ENCODE peak calls at places on chromosome 20, in eight cellular contexts. W is breast epithelium, Q is spleen, E is SK-N-SH, S is Panc1, P is transverse colon, Y is HCT116, X is upper lobe of left lung. C is an unnamed sample.
A peak's percentile ranks its signal among the peaks of the same experiment; 100 is the strongest.

GRCh38 chr20:4546786-4547185 is 174.9 kb upstream of the PRND start:
- DNase-seq in S (peak; percentile 20), W (no peak), E (no peak), Y (peak; percentile 65), X (no peak), P (no peak), Q (no peak), C (no peak)

GRCh38 chr20:37972256-37973058 is 60.8 kb downstream of the TTI1 start:
- DNase-seq in Q (no peak), Y (no peak), X (no peak), E (no peak), S (no peak), P (no peak), W (no peak), C (no peak)

GRCh38 chr20:48492188-48493070 is 335.4 kb downstream of the PREX1 start:
- DNase-seq in S (no peak), Q (no peak), W (no peak), Y (no peak), E (no peak), X (no peak), P (peak; percentile 2), C (no peak)

GRCh38 chr20:3046677-3047462 is 1.0 kb downstream of the MRPS26 start:
- DNase-seq in E (no peak), X (no peak), Q (no peak), W (no peak), P (no peak), S (no peak), Y (peak; percentile 34), C (peak; percentile 24)

GRCh38 chr20:32482251-32483220 is 102.6 kb downstream of the NOL4L start:
- DNase-seq in P (peak; percentile 57), E (peak; percentile 73), Q (peak; percentile 93), S (no peak), W (no peak), Y (no peak), X (peak; percentile 92), C (no peak)

GRCh38 chr20:58017970-58018530 is 210.4 kb downstream of the ANKRD60 start:
- DNase-seq in Y (no peak), S (no peak), X (no peak), P (no peak), W (no peak), E (no peak), Q (peak; percentile 56), C (no peak)

GRCh38 chr20:3811421-3812258 is 8.7 kb upstream of the AP5S1 start:
- DNase-seq in X (peak; percentile 97), Q (peak; percentile 96), W (peak; percentile 99), Y (peak; percentile 93), E (peak; percentile 93), P (peak; percentile 98), S (peak; percentile 92), C (peak; percentile 97)

GRCh38 chr20:5741089-5741488 is 9.1 kb upstream of the SHLD1 start:
- DNase-seq in E (no peak), Y (no peak), P (no peak), W (no peak), X (no peak), Q (no peak), S (no peak), C (no peak)

GRCh38 chr20:57666106-57666833 is 43.5 kb downstream of the PMEPA1 start:
- DNase-seq in S (no peak), Y (no peak), Q (peak; percentile 64), W (no peak), E (no peak), X (no peak), P (no peak), C (no peak)

GRCh38 chr20:46784450-46785127 is 75.1 kb downstream of the SLC2A10 start:
- DNase-seq in Y (no peak), W (no peak), P (no peak), S (no peak), X (no peak), Q (no peak), E (no peak), C (no peak)

GRCh38 chr20:59603727-59604608 is at the start of gene PHACTR3:
- DNase-seq in X (peak; percentile 67), Y (no peak), W (no peak), E (peak; percentile 94), Q (no peak), P (no peak), S (no peak), C (no peak)
- H3K4me3 ChIP-seq in X (peak within 1 kb of the TSS; percentile 20), Y (no peak within 1 kb of the TSS), W (peak within 1 kb of the TSS; percentile 62), E (no peak within 1 kb of the TSS), Q (no peak within 1 kb of the TSS), P (no peak within 1 kb of the TSS), S (no peak within 1 kb of the TSS), C (no peak within 1 kb of the TSS)

GRCh38 chr20:11591965-11592364 is 325.7 kb upstream of the BTBD3 start:
- DNase-seq in X (no peak), Y (no peak), Q (no peak), P (no peak), S (no peak), E (no peak), W (no peak), C (no peak)

GRCh38 chr20:11585752-11586352 is 331.8 kb upstream of the BTBD3 start:
- DNase-seq in E (no peak), X (no peak), W (no peak), S (no peak), Y (peak; percentile 23), Q (no peak), P (no peak), C (no peak)

DNA sequence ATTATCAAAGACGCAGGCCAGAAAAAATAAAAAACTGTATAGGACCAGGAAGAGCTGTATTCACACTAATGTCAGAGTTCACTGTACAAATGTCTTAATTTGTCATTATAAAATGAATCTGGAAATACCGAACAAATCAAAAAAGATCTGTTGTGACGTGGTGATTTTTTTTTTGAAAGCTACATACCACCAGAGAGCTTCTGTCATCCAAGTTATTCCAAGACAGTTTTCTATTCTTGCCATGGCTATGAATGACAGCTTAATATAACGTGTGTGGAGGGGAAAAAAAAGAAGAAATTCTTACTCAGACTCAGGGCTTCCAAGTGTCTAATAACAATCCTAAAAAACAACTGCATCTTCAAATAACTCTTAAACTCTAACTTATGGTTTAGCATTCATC is 328.8 kb upstream of the BTBD3 start:
- DNase-seq in Q (no peak), P (no peak), Y (no peak), X (no peak), E (no peak), S (no peak), W (no peak), C (no peak)
- TF ChIP-seq POLR2AphosphoS5 in Q (no peak), P (no peak), Y (no peak), X (no peak), E (no peak), S (no peak), W (no peak), C (no peak)

DNA sequence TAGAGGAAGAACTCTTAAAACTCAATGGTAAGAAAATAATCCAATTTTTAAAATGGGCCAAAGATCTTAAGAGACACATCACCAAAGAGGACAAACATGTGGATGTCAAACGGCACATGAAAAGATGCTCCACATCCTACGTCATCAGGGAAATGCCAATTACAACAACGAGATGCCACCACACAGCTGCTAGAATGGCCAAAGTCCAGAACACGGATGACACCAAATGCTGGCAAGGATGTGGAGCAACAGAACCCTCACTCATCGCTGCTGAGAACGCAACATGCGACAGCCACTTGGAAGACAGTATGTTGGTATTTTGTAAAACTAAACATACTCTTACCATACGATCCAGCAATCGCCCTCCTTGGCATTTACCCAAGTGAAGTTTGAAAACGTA is 132.8 kb upstream of the CDH4 start:
- DNase-seq in S (no peak), W (no peak), Q (no peak), P (no peak), E (no peak), X (no peak), Y (no peak), C (no peak)
- H3K27ac ChIP-seq in S (no peak overlapping the region), W (no peak overlapping the region), Q (no peak overlapping the region), P (no peak overlapping the region), E (no peak overlapping the region), X (no peak overlapping the region), Y (no peak overlapping the region), C (no peak overlapping the region)

DNA sequence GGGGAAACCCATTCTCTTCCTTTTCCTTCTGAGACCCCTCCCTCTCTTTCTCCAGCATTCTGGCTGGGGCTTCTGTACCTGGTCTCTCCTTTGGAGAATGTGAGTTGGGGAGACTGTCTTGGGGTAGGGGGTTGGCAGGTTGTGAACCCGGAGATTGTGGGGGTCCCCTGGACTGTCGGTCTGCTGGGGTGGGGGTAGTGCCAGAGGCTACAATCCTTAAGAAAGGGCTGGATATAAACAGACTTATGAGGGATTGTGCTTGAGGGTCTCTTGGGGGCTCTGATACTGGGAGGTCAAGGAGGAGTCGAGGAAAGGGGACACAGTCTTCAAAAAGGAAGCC is 2.4 kb downstream of the SPAG4 start:
- DNase-seq in E (no peak), P (no peak), S (no peak), W (no peak), Q (peak; percentile 54), Y (no peak), X (no peak), C (no peak)
- H3K4me3 ChIP-seq in E (peak overlapping the region; percentile 83), P (no peak overlapping the region), S (peak overlapping the region; percentile 81), W (peak overlapping the region; percentile 69), Q (peak overlapping the region; percentile 46), Y (peak overlapping the region; percentile 70), X (peak overlapping the region; percentile 64), C (no peak overlapping the region)

GRCh38 chr20:43681991-43682410 is 15.1 kb downstream of the MYBL2 start:
- DNase-seq in W (no peak), X (no peak), E (no peak), Y (no peak), S (no peak), P (peak; percentile 74), Q (peak; percentile 92), C (no peak)
- TF ChIP-seq POLR2AphosphoS5 in W (no peak), X (no peak), E (no peak), Y (no peak), S (no peak), P (no peak), Q (peak; percentile 75), C (no peak)

GRCh38 chr20:18984238-18985200 is 170.9 kb downstream of the SCP2D1 start:
- DNase-seq in W (no peak), P (no peak), E (no peak), Y (no peak), S (no peak), X (no peak), Q (no peak), C (no peak)
- H3K27ac ChIP-seq in W (peak overlapping the region; percentile 88), P (no peak overlapping the region), E (no peak overlapping the region), Y (no peak overlapping the region), S (no peak overlapping the region), X (no peak overlapping the region), Q (no peak overlapping the region), C (no peak overlapping the region)

DNA sequence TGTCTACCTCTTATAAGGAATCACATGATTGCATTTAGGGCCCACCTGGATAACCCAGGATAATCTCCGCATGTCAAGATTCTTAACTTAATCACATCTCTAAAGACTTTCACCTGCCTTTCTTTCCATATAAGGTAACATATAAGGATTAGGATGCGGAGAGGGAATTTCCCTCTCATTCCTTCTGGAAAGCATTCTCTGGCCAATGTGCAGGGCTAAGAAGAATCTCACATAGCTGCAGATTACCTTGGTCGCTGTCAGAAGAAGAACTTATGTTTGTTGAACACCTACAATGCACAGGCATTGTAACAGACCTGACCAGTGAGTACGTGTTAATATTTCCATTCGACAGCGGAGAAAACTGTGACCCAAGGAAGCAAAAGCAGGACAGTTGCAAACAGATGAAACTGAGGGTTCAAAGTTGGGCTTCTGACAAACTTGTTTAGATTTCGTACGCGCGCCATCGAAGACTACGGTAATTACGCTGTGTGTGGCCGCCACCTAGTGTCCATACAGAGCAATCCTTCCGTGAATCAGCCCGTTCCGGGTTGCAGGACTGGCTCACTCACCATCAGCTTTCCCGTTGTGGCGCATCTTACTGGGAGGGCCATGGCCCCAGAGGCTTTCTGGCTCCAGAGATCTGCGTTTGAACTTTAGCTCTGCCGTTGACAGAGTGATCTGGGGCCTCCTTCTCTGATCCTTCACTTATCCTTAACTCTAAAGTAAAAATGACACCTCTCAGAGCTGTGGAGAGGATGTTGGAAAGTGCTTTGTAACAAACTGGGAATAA is 9.5 kb downstream of the C20orf202 start:
- DNase-seq in E (peak; percentile 74), Y (peak; percentile 66), W (no peak), Q (peak; percentile 83), X (no peak), S (peak; percentile 45), P (peak; percentile 71), C (peak; percentile 67)
- H3K4me3 ChIP-seq in E (no peak overlapping the region), Y (peak overlapping the region; percentile 28), W (peak overlapping the region; percentile 27), Q (no peak overlapping the region), X (no peak overlapping the region), S (peak overlapping the region; percentile 2), P (no peak overlapping the region), C (no peak overlapping the region)